ENCODE peak calls at places on chromosomes 13 and 19, in nine cellular contexts. H is transverse colon, N is H1, Y is bronchial epithelial cell, W is kidney, S is cardiac fibroblast, G is epithelial cell of esophagus, Z is upper lobe of left lung, T is spleen. A is an unnamed sample.

GRCh38 chr19:12733369-12733896 is 1.1 kb downstream of the TRIR start:
- DNase-seq in Z (no peak), S (peak), W (no peak), T (no peak), H (no peak), N (no peak), Y (peak), G (peak), A (peak)

GRCh38 chr13:46385946-46386345 is 1.1 kb downstream of the RUBCNL start:
- DNase-seq in Z (no peak), Y (no peak), H (no peak), W (no peak), T (no peak), N (no peak), G (no peak), S (no peak), A (no peak)

GRCh38 chr13:87444135-87444534 is 227.0 kb upstream of the SLITRK5 start:
- DNase-seq in G (no peak), H (no peak), S (no peak), Z (no peak), Y (no peak), N (no peak), W (no peak), T (no peak), A (no peak)

GRCh38 chr13:79901336-79901735 is 420.4 kb downstream of the NDFIP2 start:
- DNase-seq in Z (no peak), T (no peak), N (no peak), Y (no peak), G (peak), S (peak), H (no peak), W (no peak), A (no peak)

GRCh38 chr19:41232686-41233085 is 13.7 kb downstream of the AXL start:
- DNase-seq in Y (no peak), T (no peak), G (no peak), N (no peak), H (no peak), S (no peak), Z (no peak), W (no peak), A (no peak)

GRCh38 chr19:44696939-44697669 is 1.8 kb upstream of the CEACAM16 start:
- DNase-seq in S (no peak), H (no peak), Z (peak), Y (no peak), T (no peak), G (no peak), W (no peak), N (no peak), A (no peak)

GRCh38 chr13:93233997-93234416 is 7.4 kb downstream of the GPC6 start:
- DNase-seq in G (no peak), S (no peak), T (no peak), Z (no peak), Y (no peak), W (no peak), H (no peak), N (no peak), A (no peak)

GRCh38 chr19:54674021-54674617 is 11.3 kb downstream of the LILRB4 start:
- DNase-seq in H (no peak), N (no peak), Y (peak), Z (no peak), S (peak), G (peak), T (no peak), W (no peak), A (peak)

GRCh38 chr13:41515491-41516139 is 58.3 kb downstream of the RGCC start:
- DNase-seq in N (no peak), H (peak), T (no peak), G (no peak), Z (no peak), W (no peak), Y (no peak), S (no peak), A (no peak)

GRCh38 chr13:49664606-49665005 is 26.7 kb downstream of the EBPL start:
- DNase-seq in S (no peak), Y (no peak), H (no peak), G (no peak), Z (no peak), T (no peak), N (no peak), W (no peak), A (no peak)

GRCh38 chr13:110463876-110464510 is 97.5 kb downstream of the RAB20 start:
- DNase-seq in T (no peak), G (no peak), N (no peak), H (no peak), W (no peak), S (no peak), Y (no peak), Z (peak), A (no peak)

GRCh38 chr13:49336655-49337054 is 88.9 kb downstream of the CDADC1 start:
- DNase-seq in T (no peak), W (no peak), G (no peak), H (no peak), N (no peak), Y (no peak), S (no peak), Z (no peak), A (no peak)

GRCh38 chr13:25980255-25980654 is 71.6 kb downstream of the SHISA2 start:
- DNase-seq in N (no peak), T (no peak), G (peak), S (peak), Y (no peak), Z (no peak), W (no peak), H (no peak), A (no peak)

GRCh38 chr19:16381756-16382401 is 57.3 kb downstream of the KLF2 start:
- DNase-seq in N (no peak), G (no peak), W (peak), H (peak), S (peak), Y (no peak), Z (no peak), T (peak), A (peak)

GRCh38 chr19:16573925-16574324 is 1.7 kb upstream of the SLC35E1 start:
- DNase-seq in S (no peak), T (no peak), W (no peak), Z (no peak), Y (no peak), H (no peak), G (no peak), N (no peak), A (no peak)

GRCh38 chr13:45393941-45394570 is 24.1 kb downstream of the SLC25A30 start:
- DNase-seq in S (peak), Y (peak), T (no peak), W (no peak), Z (peak), G (peak), H (peak), N (peak), A (peak)

GRCh38 chr13:23433171-23434153 is at the start of gene SACS:
- DNase-seq in H (no peak), N (peak), T (no peak), Y (no peak), G (peak), W (no peak), S (peak), Z (no peak), A (peak)

GRCh38 chr13:19772306-19772705 is 10.4 kb downstream of the PSPC1 start:
- DNase-seq in S (no peak), Y (no peak), T (no peak), H (no peak), W (no peak), Z (no peak), N (no peak), G (no peak), A (no peak)

GRCh38 chr13:91805605-91806004 is 407.2 kb downstream of the GPC5 start:
- DNase-seq in W (no peak), G (no peak), S (no peak), Z (no peak), H (no peak), Y (no peak), T (no peak), N (no peak), A (no peak)

GRCh38 chr19:1767464-1767933 is 14.2 kb downstream of the ONECUT3 start:
- DNase-seq in T (peak), Z (peak), W (no peak), N (peak), S (peak), G (no peak), Y (no peak), H (peak), A (no peak)

GRCh38 chr13:45456196-45456972 is 8.4 kb upstream of the COG3 start:
- DNase-seq in Z (no peak), Y (peak), H (no peak), N (no peak), S (peak), T (no peak), G (peak), W (no peak), A (peak)

GRCh38 chr19:397941-398706 is 10.8 kb downstream of the C2CD4C start:
- DNase-seq in W (no peak), Z (peak), Y (no peak), S (no peak), G (no peak), T (no peak), H (no peak), N (no peak), A (no peak)

GRCh38 chr19:397321-397720 is 11.6 kb downstream of the C2CD4C start:
- DNase-seq in N (no peak), Y (no peak), T (no peak), W (no peak), S (no peak), Z (peak), H (no peak), G (no peak), A (no peak)

GRCh38 chr19:398719-399118 is 10.2 kb downstream of the C2CD4C start:
- DNase-seq in T (no peak), Y (no peak), G (no peak), H (no peak), S (no peak), W (peak), N (no peak), Z (peak), A (no peak)

GRCh38 chr19:392375-392970 is 16.5 kb downstream of the C2CD4C start:
- DNase-seq in W (no peak), T (peak), Z (peak), G (no peak), N (no peak), S (no peak), Y (no peak), H (no peak), A (no peak)

DNA sequence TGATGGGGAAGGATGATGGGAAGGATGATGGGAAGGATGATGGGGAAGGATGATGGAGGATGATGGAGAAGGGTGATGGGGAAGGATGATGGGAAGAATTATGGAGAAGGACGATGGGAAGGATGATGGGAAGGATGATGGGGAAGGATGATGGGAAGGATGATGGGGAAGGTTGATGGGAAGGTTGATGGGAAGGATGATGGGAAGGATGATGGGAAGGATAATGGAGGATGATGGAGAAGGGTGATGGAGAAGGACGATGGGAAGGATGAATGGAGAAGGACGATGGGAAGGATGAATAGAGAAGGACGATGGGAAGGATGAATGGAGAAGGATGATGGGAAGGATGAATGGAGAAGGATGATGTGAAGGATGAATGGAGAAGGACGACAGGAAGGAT is 13.5 kb downstream of the C2CD4C start:
- DNase-seq in Z (no peak), W (no peak), Y (no peak), H (no peak), N (no peak), S (no peak), G (no peak), T (no peak), A (no peak)
- TF ChIP-seq CTCF in Z (no peak), W (no peak), Y (no peak), H (no peak), N (no peak), S (no peak), G (no peak), T (no peak), A (no peak)

GRCh38 chr19:52034051-52034728 is 6.0 kb upstream of the ZNF614 start:
- DNase-seq in T (no peak), S (peak), Y (no peak), G (no peak), H (no peak), N (no peak), W (no peak), Z (no peak), A (no peak)

GRCh38 chr19:52028027-52028779 is at the start of gene ZNF614:
- DNase-seq in Z (peak), N (peak), S (peak), H (peak), Y (peak), T (peak), G (peak), W (peak), A (peak)

GRCh38 chr19:52028780-52029123 is 573 bp upstream of the ZNF614 start:
- DNase-seq in S (no peak), T (no peak), N (no peak), Y (no peak), H (no peak), Z (no peak), W (no peak), G (no peak), A (no peak)
- H3K4me3 ChIP-seq in S (peak), T (peak), N (peak), Y (peak), H (peak), Z (peak), W (peak), G (peak), A (peak)

GRCh38 chr13:39682310-39682709 is 26.8 kb downstream of the COG6 start:
- DNase-seq in Y (no peak), G (no peak), W (no peak), H (no peak), T (no peak), Z (no peak), S (no peak), N (no peak), A (no peak)

GRCh38 chr13:39688278-39688677 is 32.8 kb downstream of the COG6 start:
- DNase-seq in W (no peak), Y (no peak), N (no peak), G (no peak), H (no peak), S (no peak), T (no peak), Z (no peak), A (no peak)

GRCh38 chr13:39682788-39683187 is 27.3 kb downstream of the COG6 start:
- DNase-seq in Y (no peak), H (no peak), N (no peak), T (no peak), W (no peak), S (no peak), G (no peak), Z (no peak), A (no peak)

GRCh38 chr13:39685652-39686051 is 30.2 kb downstream of the COG6 start:
- DNase-seq in G (no peak), W (no peak), T (no peak), S (no peak), H (no peak), Z (no peak), N (no peak), Y (no peak), A (no peak)

DNA sequence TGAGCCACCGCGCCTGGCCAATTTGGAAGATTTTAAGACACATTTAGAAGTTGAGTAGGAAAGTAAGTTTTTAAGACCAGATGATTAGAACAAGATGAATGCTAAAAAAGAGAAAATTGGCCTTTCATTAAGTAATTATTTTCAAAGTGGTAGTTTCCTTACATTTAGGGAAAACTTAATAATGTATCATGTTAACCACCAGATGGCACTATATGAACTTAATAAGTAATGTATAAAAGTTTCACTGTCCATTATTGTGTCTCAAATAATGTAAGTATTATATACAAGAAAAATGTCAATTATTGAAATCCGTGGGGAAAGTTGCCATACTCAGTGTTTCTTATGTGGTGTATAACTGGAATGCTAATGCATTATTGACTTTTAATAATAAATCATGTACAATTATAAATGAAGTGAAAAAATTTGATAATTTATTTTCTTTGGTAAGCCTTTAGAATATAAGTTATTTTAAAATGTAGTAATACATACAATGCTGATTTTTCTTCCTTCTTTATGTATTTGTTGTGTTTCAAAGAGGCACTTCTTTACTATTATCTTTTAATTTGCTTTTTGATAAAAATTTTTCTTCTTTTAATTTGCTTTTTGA is 29.2 kb downstream of the COG6 start:
- DNase-seq in N (no peak), W (no peak), G (peak), T (no peak), H (no peak), Y (peak), Z (no peak), S (peak), A (peak)
- TF ChIP-seq CTCF in N (no peak), W (no peak), G (no peak), T (peak), H (peak), Y (no peak), Z (peak), S (no peak), A (no peak)

GRCh38 chr19:46493236-46494114 is 2.2 kb downstream of the PNMA8B start:
- DNase-seq in Z (no peak), Y (no peak), T (peak), S (peak), N (peak), W (no peak), G (no peak), H (peak), A (peak)
- H3K4me3 ChIP-seq in Z (peak), Y (peak), T (peak), S (no peak), N (peak), W (no peak), G (no peak), H (peak), A (no peak)

A was measured in fibroblast of the aortic adventitia.